ENCODE peak calls at places on chromosomes 3 and 15, in eight cellular contexts. C is NCI-H1930; S is GM12864; T is hepatic stellate cell; F is left ventricle myocardium inferior; K is stimulated activated CD4-positive, alpha-beta T cell treated with anti-CD3 and anti-CD28 coated beads, Interleukin-12 subunit alpha, Interleukin-12 subunit beta, amount 100 ng/mL, for 4 hours; B is epithelial cell of proximal tubule; A is heart right ventricle. P is an unnamed sample.

GRCh38 chr15:67085818-67086649 is 20.6 kb downstream of the SMAD3 start:
- DNase-seq in A (no peak), C (no peak), K (no peak), F (no peak), B (peak), S (peak), T (peak), P (peak)

GRCh38 chr3:152204218-152204617 is 64.5 kb upstream of the MBNL1 start:
- DNase-seq in T (no peak), K (no peak), C (no peak), B (no peak), A (no peak), F (no peak), S (no peak), P (no peak)

GRCh38 chr3:141442914-141443313 is 43.9 kb upstream of the RASA2 start:
- DNase-seq in A (no peak), B (no peak), T (no peak), F (no peak), C (no peak), S (no peak), K (no peak), P (no peak)

GRCh38 chr3:128352326-128352725 is 114.4 kb downstream of the DNAJB8 start:
- DNase-seq in F (no peak), B (no peak), K (no peak), S (no peak), A (no peak), T (no peak), C (no peak), P (no peak)

GRCh38 chr3:12308517-12308916 is 19.6 kb downstream of the PPARG start:
- DNase-seq in A (no peak), C (no peak), F (no peak), B (peak), T (peak), S (no peak), K (no peak), P (peak)

GRCh38 chr15:80367094-80367493 is 37.1 kb upstream of the ARNT2 start:
- DNase-seq in T (no peak), S (peak), B (no peak), A (no peak), F (no peak), C (no peak), K (no peak), P (no peak)

GRCh38 chr15:77869021-77869895 is 208.3 kb downstream of the TBC1D2B start:
- DNase-seq in C (no peak), S (no peak), K (no peak), F (peak), B (no peak), A (no peak), T (no peak), P (no peak)

GRCh38 chr3:153096611-153097200 is 65.3 kb upstream of the RAP2B start:
- DNase-seq in B (no peak), C (no peak), F (no peak), K (no peak), S (no peak), A (no peak), T (no peak), P (no peak)

GRCh38 chr3:53162672-53163458 is 1.9 kb downstream of the PRKCD start:
- DNase-seq in K (peak), F (no peak), B (no peak), T (no peak), S (no peak), C (no peak), A (no peak), P (no peak)

GRCh38 chr3:190299969-190300368 is 22.3 kb downstream of the CLDN1 start:
- DNase-seq in B (no peak), S (no peak), K (no peak), T (no peak), C (no peak), F (no peak), A (no peak), P (no peak)

GRCh38 chr3:123343296-123344174 is 105.4 kb downstream of the ADCY5 start:
- DNase-seq in B (no peak), K (no peak), S (no peak), C (no peak), F (peak), A (no peak), T (no peak), P (no peak)

GRCh38 chr3:196987022-196987421 is 18.4 kb upstream of the PIGZ start:
- DNase-seq in C (no peak), B (no peak), F (no peak), A (no peak), K (no peak), T (no peak), S (no peak), P (no peak)

GRCh38 chr3:149058602-149059001 is 27.7 kb downstream of the HLTF start:
- DNase-seq in B (no peak), A (no peak), S (peak), T (no peak), C (no peak), K (no peak), F (no peak), P (no peak)

GRCh38 chr15:93072440-93073394 is 16.3 kb downstream of the RGMA start:
- DNase-seq in F (peak), K (no peak), C (peak), S (no peak), B (no peak), A (peak), T (peak), P (peak)

GRCh38 chr15:74787251-74788041 is 5.6 kb downstream of the CSK start:
- DNase-seq in A (no peak), C (no peak), K (peak), F (peak), S (peak), T (peak), B (no peak), P (peak)

GRCh38 chr3:44099566-44100297 is 142.0 kb upstream of the TOPAZ1 start:
- DNase-seq in F (no peak), T (no peak), B (no peak), C (no peak), S (no peak), K (no peak), A (no peak), P (peak)

GRCh38 chr15:90232196-90232595 is 1.5 kb downstream of the CIB1 start:
- DNase-seq in K (no peak), A (no peak), F (no peak), T (no peak), B (no peak), C (no peak), S (no peak), P (no peak)

GRCh38 chr3:150177673-150178378 is 207.1 kb upstream of the PFN2 start:
- DNase-seq in T (peak), A (no peak), F (no peak), K (no peak), S (no peak), C (no peak), B (peak), P (peak)

GRCh38 chr3:31288641-31289100 is 244.1 kb upstream of the STT3B start:
- DNase-seq in B (no peak), C (no peak), T (peak), K (no peak), A (peak), F (peak), S (no peak), P (peak)

GRCh38 chr15:48250640-48251076 is 44.6 kb downstream of the SLC12A1 start:
- DNase-seq in K (no peak), F (no peak), T (peak), S (peak), B (peak), C (no peak), A (peak), P (peak)

GRCh38 chr3:185807455-185808068 is 17.3 kb downstream of the IGF2BP2 start:
- DNase-seq in C (no peak), K (no peak), B (peak), S (no peak), F (no peak), A (no peak), T (peak), P (peak)

GRCh38 chr15:55606214-55606613 is 18.1 kb upstream of the PYGO1 start:
- DNase-seq in A (no peak), S (no peak), C (no peak), B (no peak), F (no peak), T (no peak), K (no peak), P (no peak)

GRCh38 chr3:178325330-178325729 is 210.9 kb upstream of the KCNMB2 start:
- DNase-seq in C (no peak), T (no peak), A (no peak), K (no peak), F (no peak), S (no peak), B (no peak), P (peak)

GRCh38 chr3:197528190-197528589 is 27.6 kb downstream of the BDH1 start:
- DNase-seq in A (no peak), T (no peak), B (no peak), K (no peak), C (no peak), F (no peak), S (no peak), P (no peak)

GRCh38 chr15:65912235-65912634 is 42.9 kb downstream of the RAB11A start:
- DNase-seq in S (no peak), A (no peak), F (no peak), B (no peak), K (no peak), C (no peak), T (no peak), P (no peak)

GRCh38 chr15:43794269-43795037 is 2.3 kb downstream of the SERF2 start:
- DNase-seq in K (no peak), A (no peak), C (no peak), T (no peak), S (no peak), F (no peak), B (no peak), P (peak)

GRCh38 chr3:105944721-105945120 is 75.9 kb upstream of the CBLB start:
- DNase-seq in B (no peak), T (peak), C (no peak), K (no peak), A (no peak), S (no peak), F (no peak), P (peak)

GRCh38 chr3:127779747-127780146 is 42.6 kb downstream of the MGLL start:
- DNase-seq in K (no peak), C (no peak), A (no peak), T (no peak), B (no peak), S (peak), F (no peak), P (peak)

GRCh38 chr3:27590437-27591320 is 106.5 kb upstream of the SLC4A7 start:
- DNase-seq in C (no peak), S (no peak), B (no peak), K (no peak), T (no peak), F (no peak), A (peak), P (peak)

GRCh38 chr3:28244471-28244870 is 3.1 kb downstream of the CMC1 start:
- DNase-seq in S (no peak), T (no peak), K (no peak), B (no peak), A (no peak), F (peak), C (no peak), P (no peak)

GRCh38 chr3:5187920-5188418 is 462 bp downstream of the EDEM1 start:
- DNase-seq in T (peak), A (peak), K (peak), C (no peak), S (no peak), F (peak), B (no peak), P (no peak)

GRCh38 chr3:167575000-167575399 is 78.7 kb downstream of the WDR49 start:
- DNase-seq in C (no peak), B (no peak), K (no peak), F (no peak), S (no peak), A (no peak), T (no peak), P (peak)

GRCh38 chr15:101187820-101188516 is 63.9 kb downstream of the CHSY1 start:
- DNase-seq in K (no peak), F (no peak), S (no peak), C (no peak), B (peak), T (peak), A (peak), P (peak)

GRCh38 chr3:188974856-188975611 is 196.7 kb upstream of the TPRG1 start:
- DNase-seq in F (no peak), S (no peak), T (peak), K (no peak), B (no peak), C (no peak), A (no peak), P (peak)

GRCh38 chr3:65751123-65751700 is 287.5 kb downstream of the MAGI1 start:
- DNase-seq in T (peak), B (no peak), S (no peak), F (peak), A (peak), C (no peak), K (no peak), P (peak)

GRCh38 chr3:58659051-58659675 is 7.4 kb downstream of the FAM3D start:
- DNase-seq in S (no peak), C (no peak), T (peak), A (peak), F (no peak), K (no peak), B (no peak), P (peak)

GRCh38 chr15:91892417-91892816 is 38.9 kb downstream of the SLCO3A1 start:
- DNase-seq in S (no peak), C (no peak), F (no peak), A (no peak), T (no peak), K (no peak), B (no peak), P (no peak)

GRCh38 chr15:28918141-28918983 is 32.6 kb downstream of the APBA2 start:
- DNase-seq in F (no peak), C (no peak), T (no peak), S (no peak), B (no peak), A (no peak), K (no peak), P (no peak)

GRCh38 chr15:84812842-84813241 is 4.3 kb upstream of the ALPK3 start:
- DNase-seq in K (no peak), C (no peak), S (no peak), T (no peak), F (no peak), B (no peak), A (no peak), P (no peak)

P was measured in astrocyte of the spinal cord.